ENCODE peak calls at places on chromosomes 1 and 21, in nine cellular contexts. One of them, this sample, is unnamed.

GRCh38 chr1:119713538-119714456 is 2.1 kb downstream of the PHGDH start:
- DNase-seq in AG09309: no peak
- DNase-seq in cardiac muscle cell: peak
- DNase-seq in choroid plexus epithelial cell: peak
- DNase-seq in lower lobe of right lung: no peak
- DNase-seq in cardiac fibroblast: peak
- DNase-seq in transverse colon: no peak
- DNase-seq in heart left ventricle: no peak
- DNase-seq in right lobe of liver: no peak
- DNase-seq in this sample: peak

GRCh38 chr1:178238722-178239510 is 145.0 kb downstream of the RASAL2 start:
- DNase-seq in right lobe of liver: no peak
- DNase-seq in lower lobe of right lung: no peak
- DNase-seq in transverse colon: no peak
- DNase-seq in heart left ventricle: no peak
- DNase-seq in cardiac fibroblast: peak
- DNase-seq in cardiac muscle cell: no peak
- DNase-seq in choroid plexus epithelial cell: peak
- DNase-seq in AG09309: peak
- DNase-seq in this sample: peak

GRCh38 chr1:1477206-1477605 is 5.6 kb downstream of the ATAD3B start:
- DNase-seq in lower lobe of right lung: no peak
- DNase-seq in transverse colon: no peak
- DNase-seq in right lobe of liver: no peak
- DNase-seq in cardiac fibroblast: no peak
- DNase-seq in choroid plexus epithelial cell: no peak
- DNase-seq in AG09309: no peak
- DNase-seq in heart left ventricle: no peak
- DNase-seq in cardiac muscle cell: no peak
- DNase-seq in this sample: no peak

GRCh38 chr1:54384921-54385726 is 21.1 kb downstream of the SSBP3 start:
- DNase-seq in cardiac muscle cell: no peak
- DNase-seq in AG09309: no peak
- DNase-seq in right lobe of liver: no peak
- DNase-seq in heart left ventricle: no peak
- DNase-seq in choroid plexus epithelial cell: peak
- DNase-seq in transverse colon: no peak
- DNase-seq in lower lobe of right lung: no peak
- DNase-seq in cardiac fibroblast: peak
- DNase-seq in this sample: peak

GRCh38 chr1:3323791-3324703 is 130.4 kb upstream of the ARHGEF16 start:
- DNase-seq in heart left ventricle: no peak
- DNase-seq in choroid plexus epithelial cell: no peak
- DNase-seq in right lobe of liver: no peak
- DNase-seq in lower lobe of right lung: no peak
- DNase-seq in AG09309: no peak
- DNase-seq in cardiac fibroblast: no peak
- DNase-seq in transverse colon: no peak
- DNase-seq in cardiac muscle cell: no peak
- DNase-seq in this sample: no peak

GRCh38 chr1:27391511-27392095 is 819 bp upstream of the GPR3 start:
- DNase-seq in heart left ventricle: no peak
- DNase-seq in cardiac fibroblast: peak
- DNase-seq in right lobe of liver: no peak
- DNase-seq in choroid plexus epithelial cell: peak
- DNase-seq in lower lobe of right lung: no peak
- DNase-seq in transverse colon: peak
- DNase-seq in cardiac muscle cell: peak
- DNase-seq in AG09309: no peak
- DNase-seq in this sample: peak

GRCh38 chr1:165403835-165404482 is 41.0 kb downstream of the RXRG start:
- DNase-seq in lower lobe of right lung: peak
- DNase-seq in choroid plexus epithelial cell: peak
- DNase-seq in cardiac muscle cell: peak
- DNase-seq in transverse colon: no peak
- DNase-seq in heart left ventricle: no peak
- DNase-seq in right lobe of liver: no peak
- DNase-seq in AG09309: no peak
- DNase-seq in cardiac fibroblast: peak
- DNase-seq in this sample: no peak

GRCh38 chr21:28590722-28591121 is 402.0 kb downstream of the LTN1 start:
- DNase-seq in cardiac muscle cell: no peak
- DNase-seq in right lobe of liver: no peak
- DNase-seq in heart left ventricle: no peak
- DNase-seq in cardiac fibroblast: no peak
- DNase-seq in AG09309: no peak
- DNase-seq in choroid plexus epithelial cell: no peak
- DNase-seq in transverse colon: no peak
- DNase-seq in lower lobe of right lung: no peak
- DNase-seq in this sample: no peak

GRCh38 chr1:162631546-162632233 is 574 bp upstream of the DDR2 start:
- DNase-seq in right lobe of liver: no peak
- DNase-seq in lower lobe of right lung: no peak
- DNase-seq in heart left ventricle: no peak
- DNase-seq in choroid plexus epithelial cell: peak
- DNase-seq in AG09309: no peak
- DNase-seq in transverse colon: no peak
- DNase-seq in cardiac fibroblast: peak
- DNase-seq in cardiac muscle cell: peak
- DNase-seq in this sample: peak

DNA sequence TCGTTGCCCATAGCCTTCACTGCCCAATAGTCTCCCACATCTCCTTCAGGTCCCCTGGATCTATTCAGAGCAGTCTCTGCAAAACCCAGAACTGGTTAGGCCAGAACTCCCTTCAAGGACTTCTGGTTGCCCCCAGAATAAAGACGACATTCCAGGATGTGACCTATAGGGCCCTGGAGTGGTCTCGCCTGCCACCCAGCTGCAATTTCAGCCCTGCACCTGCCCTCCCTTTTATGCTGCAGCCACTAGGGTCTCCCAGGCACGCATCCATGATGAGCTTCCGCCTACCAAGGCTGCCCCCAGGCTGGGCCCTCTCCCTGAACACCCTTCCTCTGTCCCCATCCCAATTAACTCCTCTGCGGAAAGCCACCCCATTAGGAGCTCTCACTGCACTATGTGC is 7.2 kb upstream of the TSPEAR start:
- DNase-seq in right lobe of liver: no peak
- DNase-seq in transverse colon: no peak
- DNase-seq in lower lobe of right lung: no peak
- DNase-seq in choroid plexus epithelial cell: no peak
- DNase-seq in heart left ventricle: no peak
- DNase-seq in cardiac muscle cell: no peak
- DNase-seq in AG09309: no peak
- DNase-seq in cardiac fibroblast: no peak
- DNase-seq in this sample: no peak
- H3K4me3 ChIP-seq in right lobe of liver: no peak
- H3K4me3 ChIP-seq in transverse colon: no peak
- H3K4me3 ChIP-seq in lower lobe of right lung: no peak
- H3K4me3 ChIP-seq in choroid plexus epithelial cell: no peak
- H3K4me3 ChIP-seq in heart left ventricle: no peak
- H3K4me3 ChIP-seq in cardiac muscle cell: no peak
- H3K4me3 ChIP-seq in AG09309: no peak
- H3K4me3 ChIP-seq in cardiac fibroblast: no peak
- H3K4me3 ChIP-seq in this sample: no peak

DNA sequence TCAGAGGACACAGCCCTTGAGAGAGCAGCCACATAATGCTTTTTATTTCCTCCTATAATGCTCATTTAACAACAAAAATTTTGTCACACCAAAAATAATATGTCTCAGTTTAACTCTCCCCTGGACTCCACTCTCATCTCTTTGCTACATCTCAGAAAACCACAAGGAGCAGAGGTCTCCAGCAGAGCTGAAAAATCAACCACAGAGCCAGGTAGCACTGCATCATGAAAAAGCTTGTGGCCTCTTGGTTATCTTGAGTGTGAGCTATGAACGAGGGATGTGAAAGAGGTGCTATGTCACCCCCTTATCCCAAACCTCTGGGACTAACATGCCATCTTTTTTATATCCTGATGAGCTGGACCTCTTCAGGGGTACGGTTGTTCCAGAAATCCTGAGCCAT is 44.4 kb downstream of the KCNH1 start:
- DNase-seq in heart left ventricle: no peak
- DNase-seq in transverse colon: no peak
- DNase-seq in choroid plexus epithelial cell: no peak
- DNase-seq in right lobe of liver: no peak
- DNase-seq in cardiac fibroblast: no peak
- DNase-seq in lower lobe of right lung: no peak
- DNase-seq in AG09309: no peak
- DNase-seq in cardiac muscle cell: no peak
- DNase-seq in this sample: no peak
- TF ChIP-seq CTCF in heart left ventricle: no peak
- TF ChIP-seq CTCF in transverse colon: no peak
- TF ChIP-seq CTCF in choroid plexus epithelial cell: no peak
- TF ChIP-seq CTCF in right lobe of liver: no peak
- TF ChIP-seq CTCF in cardiac fibroblast: no peak
- TF ChIP-seq CTCF in lower lobe of right lung: no peak
- TF ChIP-seq CTCF in AG09309: no peak
- TF ChIP-seq CTCF in cardiac muscle cell: no peak
- TF ChIP-seq CTCF in this sample: no peak

DNA sequence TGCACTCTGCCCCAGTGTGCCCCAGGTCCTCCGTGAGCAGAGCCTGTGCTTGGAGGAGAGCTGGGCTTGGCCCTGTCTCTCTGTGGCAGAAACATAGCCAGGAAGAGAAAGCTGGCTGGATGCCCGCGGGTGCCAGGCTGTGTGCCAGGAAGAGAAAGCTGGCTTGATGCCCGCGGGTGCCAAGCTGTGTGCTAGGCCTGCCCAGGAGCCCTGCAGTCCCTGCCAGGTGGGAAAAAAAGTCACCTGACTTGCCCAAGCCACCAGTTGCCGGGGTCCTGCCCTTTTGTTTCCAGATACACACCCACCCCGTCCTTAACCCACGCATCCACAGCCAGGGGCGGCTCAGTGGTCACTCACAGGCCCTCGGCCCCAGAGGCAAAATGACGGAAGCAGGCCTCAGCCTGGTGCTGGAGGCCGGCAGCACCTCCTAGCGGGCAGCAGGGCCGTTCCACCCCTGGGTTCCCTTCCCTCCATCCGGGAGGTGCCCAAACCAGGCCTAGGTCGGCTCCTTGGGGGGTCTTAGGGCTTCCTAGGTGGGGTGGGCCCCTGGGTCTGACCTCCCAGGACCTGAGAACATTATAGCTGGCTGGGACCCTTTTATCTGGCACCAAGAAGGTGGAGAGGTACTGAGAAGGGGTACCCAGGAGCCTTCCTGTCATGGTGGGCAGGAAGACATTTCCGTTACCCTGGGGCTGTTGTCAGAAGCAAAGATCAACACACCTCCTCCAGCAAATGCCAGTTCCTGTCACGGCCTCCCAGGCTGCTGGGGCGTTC is 9.1 kb downstream of the ITGB2 start:
- DNase-seq in cardiac fibroblast: no peak
- DNase-seq in lower lobe of right lung: peak
- DNase-seq in transverse colon: peak
- DNase-seq in heart left ventricle: peak
- DNase-seq in AG09309: no peak
- DNase-seq in choroid plexus epithelial cell: no peak
- DNase-seq in right lobe of liver: peak
- DNase-seq in cardiac muscle cell: no peak
- DNase-seq in this sample: no peak
- H3K4me3 ChIP-seq in cardiac fibroblast: no peak
- H3K4me3 ChIP-seq in lower lobe of right lung: peak
- H3K4me3 ChIP-seq in transverse colon: no peak
- H3K4me3 ChIP-seq in heart left ventricle: peak
- H3K4me3 ChIP-seq in AG09309: no peak
- H3K4me3 ChIP-seq in choroid plexus epithelial cell: no peak
- H3K4me3 ChIP-seq in right lobe of liver: no peak
- H3K4me3 ChIP-seq in cardiac muscle cell: no peak
- H3K4me3 ChIP-seq in this sample: no peak

DNA sequence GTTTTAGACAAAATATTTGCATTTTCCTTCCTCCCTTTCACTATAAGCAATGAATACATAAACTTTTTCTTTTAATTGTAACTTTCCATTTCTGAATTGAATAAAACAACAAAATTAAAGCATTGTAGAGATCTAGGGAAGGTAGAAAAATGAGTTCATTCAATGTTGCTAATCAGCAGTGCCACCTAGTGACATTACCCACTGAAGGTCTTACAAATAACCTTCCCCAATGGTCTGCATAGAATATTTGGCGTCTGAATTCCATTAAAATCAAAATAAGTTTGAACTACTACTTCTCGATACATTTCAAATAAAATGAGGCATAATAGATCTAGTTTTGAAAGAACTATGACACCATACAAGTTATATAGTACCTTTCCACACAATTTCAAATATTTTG is 19.6 kb downstream of the FH start:
- DNase-seq in heart left ventricle: no peak
- DNase-seq in AG09309: no peak
- DNase-seq in choroid plexus epithelial cell: peak
- DNase-seq in right lobe of liver: no peak
- DNase-seq in transverse colon: no peak
- DNase-seq in cardiac fibroblast: peak
- DNase-seq in lower lobe of right lung: no peak
- DNase-seq in cardiac muscle cell: peak
- DNase-seq in this sample: peak
- TF ChIP-seq CTCF in heart left ventricle: no peak
- TF ChIP-seq CTCF in AG09309: peak
- TF ChIP-seq CTCF in choroid plexus epithelial cell: peak
- TF ChIP-seq CTCF in right lobe of liver: peak
- TF ChIP-seq CTCF in transverse colon: peak
- TF ChIP-seq CTCF in cardiac fibroblast: peak
- TF ChIP-seq CTCF in lower lobe of right lung: peak
- TF ChIP-seq CTCF in cardiac muscle cell: peak
- TF ChIP-seq CTCF in this sample: peak